ENCODE peak calls at places on chromosome 3, in six cellular contexts. A is stimulated activated CD8-positive, alpha-beta memory T cell treated with anti-CD3 and anti-CD28 coated beads, Interleukin-4, amount 100 ng/mL, for 4 hours; J is hippocampal formation; U is AG20443; I is naive thymus-derived CD4-positive, alpha-beta T cell; E is NCI-H1105. T is an unnamed sample.
A peak's percentile ranks its signal among the peaks of the same experiment; 100 is the strongest.

GRCh38 chr3:25452185-25452584 is 24.1 kb downstream of the RARB start:
- DNase-seq in U (no peak), I (no peak), A (no peak), E (no peak), J (no peak), T (no peak)

GRCh38 chr3:194852836-194853508 is 167.3 kb downstream of the FAM43A start:
- DNase-seq in A (no peak), I (no peak), U (no peak), E (peak; percentile 36), J (no peak), T (no peak)

GRCh38 chr3:161793194-161793825 is 296.7 kb downstream of the OTOL1 start:
- DNase-seq in E (no peak), A (no peak), J (no peak), I (no peak), U (no peak), T (no peak)

GRCh38 chr3:100966049-100966471 is 27.2 kb downstream of the ABI3BP start:
- DNase-seq in E (no peak), A (no peak), I (no peak), J (no peak), U (no peak), T (no peak)

GRCh38 chr3:77189258-77189657 is 149.4 kb downstream of the ROBO2 start:
- DNase-seq in E (no peak), I (no peak), J (no peak), U (no peak), A (no peak), T (no peak)

GRCh38 chr3:123449092-123449985 is 449 bp upstream of the ADCY5 start:
- DNase-seq in E (no peak), J (peak; percentile 67), A (no peak), U (peak; percentile 71), I (peak; percentile 5), T (peak; percentile 24)

GRCh38 chr3:187027531-187027936 is 97.2 kb downstream of the ST6GAL1 start:
- DNase-seq in U (no peak), J (no peak), A (peak; percentile 57), E (no peak), I (peak; percentile 88), T (no peak)

GRCh38 chr3:95813261-95813660 is 1001.1 kb upstream of the EPHA6 start:
- DNase-seq in J (no peak), I (no peak), U (no peak), E (no peak), A (no peak), T (no peak)

GRCh38 chr3:56200251-56200650 is 268.0 kb downstream of the ERC2 start:
- DNase-seq in E (no peak), J (no peak), I (no peak), A (no peak), U (no peak), T (no peak)

GRCh38 chr3:100630664-100631063 is 21.3 kb downstream of the ADGRG7 start:
- DNase-seq in U (no peak), E (no peak), I (no peak), A (no peak), J (no peak), T (no peak)

GRCh38 chr3:69425249-69425648 is 39.4 kb upstream of the FRMD4B start:
- DNase-seq in U (peak; percentile 43), J (no peak), A (no peak), E (no peak), I (peak; percentile 3), T (peak; percentile 77)

GRCh38 chr3:64342940-64343691 is 117.8 kb upstream of the PRICKLE2 start:
- DNase-seq in E (no peak), J (no peak), A (no peak), I (no peak), U (peak; percentile 55), T (peak; percentile 51)

GRCh38 chr3:14329116-14329830 is 73.1 kb upstream of the SLC6A6 start:
- DNase-seq in A (no peak), E (peak; percentile 51), I (no peak), U (peak; percentile 55), J (no peak), T (peak; percentile 23)

GRCh38 chr3:94234177-94234788 is 171.4 kb downstream of the NSUN3 start:
- DNase-seq in E (peak; percentile 4), A (no peak), J (no peak), I (no peak), U (peak; percentile 54), T (peak; percentile 28)

GRCh38 chr3:182105875-182106274 is 394.1 kb downstream of the SOX2 start:
- DNase-seq in A (no peak), U (no peak), I (no peak), J (no peak), E (no peak), T (no peak)

T was measured in lung microvascular endothelial cell.